ENCODE peak calls at places on chromosome 14, in six cellular contexts. Q is endothelial cell, R is MCF 10A, O is astrocyte of the cerebellum, J is left ventricle myocardium inferior, C is GM23338. W is an unnamed sample.
A peak's percentile ranks its signal among the peaks of the same experiment; 100 is the strongest.

GRCh38 chr14:95156153-95156764 is 1.1 kb downstream of the DICER1 start:
- DNase-seq in Q (no peak), R (peak; percentile 36), O (no peak), J (no peak), C (no peak), W (no peak)

GRCh38 chr14:71105177-71105576 is 197.9 kb downstream of the PCNX1 start:
- DNase-seq in Q (no peak), R (no peak), O (no peak), J (no peak), C (no peak), W (no peak)

GRCh38 chr14:94538070-94538740 is 23.0 kb upstream of the SERPINA4 start:
- DNase-seq in Q (no peak), R (no peak), O (no peak), J (no peak), C (no peak), W (no peak)

GRCh38 chr14:39563361-39563760 is 131.1 kb upstream of the FBXO33 start:
- DNase-seq in Q (no peak), R (no peak), O (no peak), J (no peak), C (no peak), W (no peak)

GRCh38 chr14:104393898-104394605 is 185.5 kb upstream of the C14orf180 start:
- DNase-seq in Q (no peak), R (peak; percentile 34), O (no peak), J (peak; percentile 69), C (no peak), W (no peak)

GRCh38 chr14:74975059-74975810 is 19.8 kb upstream of the PGF start:
- DNase-seq in Q (no peak), R (peak; percentile 21), O (no peak), J (peak; percentile 92), C (no peak), W (no peak)

GRCh38 chr14:72665259-72665658 is 228.6 kb downstream of the DPF3 start:
- DNase-seq in Q (no peak), R (peak; percentile 82), O (peak; percentile 93), J (no peak), C (no peak), W (no peak)

GRCh38 chr14:95421741-95422140 is 94.7 kb downstream of the SYNE3 start:
- DNase-seq in Q (no peak), R (no peak), O (no peak), J (no peak), C (no peak), W (no peak)

GRCh38 chr14:72754949-72755348 is 139.0 kb downstream of the DPF3 start:
- DNase-seq in Q (no peak), R (no peak), O (no peak), J (no peak), C (no peak), W (no peak)

GRCh38 chr14:22748188-22748587 is 18.3 kb upstream of the OXA1L start:
- DNase-seq in Q (no peak), R (no peak), O (no peak), J (no peak), C (no peak), W (no peak)

GRCh38 chr14:103520657-103521437 is 1.8 kb downstream of the CKB start:
- DNase-seq in Q (peak; percentile 68), R (peak; percentile 80), O (no peak), J (peak; percentile 85), C (peak; percentile 84), W (peak; percentile 86)

GRCh38 chr14:69931960-69932359 is 52.7 kb downstream of the SMOC1 start:
- DNase-seq in Q (no peak), R (no peak), O (no peak), J (no peak), C (no peak), W (no peak)

GRCh38 chr14:55340482-55340881 is 69.3 kb downstream of the FBXO34 start:
- DNase-seq in Q (no peak), R (no peak), O (no peak), J (no peak), C (no peak), W (no peak)

GRCh38 chr14:68749487-68750475 is 43.1 kb downstream of the ZFP36L1 start:
- DNase-seq in Q (no peak), R (no peak), O (no peak), J (no peak), C (no peak), W (no peak)

GRCh38 chr14:22500525-22500924 is 88.5 kb downstream of the DAD1 start:
- DNase-seq in Q (no peak), R (no peak), O (no peak), J (no peak), C (no peak), W (no peak)

GRCh38 chr14:35337074-35337556 is 44.9 kb downstream of the PSMA6 start:
- DNase-seq in Q (no peak), R (no peak), O (no peak), J (no peak), C (no peak), W (no peak)
- TF ChIP-seq CTCF in Q (no peak), R (no peak), O (no peak), J (no peak), C (no peak), W (no peak)

DNA sequence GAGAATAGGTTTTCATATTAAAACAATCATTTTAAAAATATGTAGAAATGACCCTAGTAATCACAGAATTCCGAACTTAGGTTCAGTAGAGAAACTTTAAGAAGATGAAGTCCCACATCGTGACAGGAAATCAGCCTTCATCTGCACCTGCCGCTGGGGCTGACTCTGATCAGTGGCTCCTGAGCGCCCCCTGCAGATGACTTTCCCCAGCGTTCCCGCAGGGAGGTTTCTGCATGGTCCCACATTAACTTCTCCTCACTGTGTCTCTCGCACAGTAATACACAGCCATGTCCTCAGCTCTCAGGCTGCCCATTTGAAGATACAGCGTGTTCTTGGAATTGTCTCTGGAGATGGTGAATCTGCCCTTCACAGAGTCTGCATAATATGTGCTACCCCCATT is 1131.1 kb downstream of the TMEM121 start:
- DNase-seq in Q (no peak), R (no peak), O (no peak), J (no peak), C (no peak), W (no peak)
- TF ChIP-seq CTCF in Q (no peak), R (no peak), O (no peak), J (no peak), C (no peak), W (peak; percentile 15)

GRCh38 chr14:56552615-56553014 is 27.0 kb upstream of the TMEM260 start:
- DNase-seq in Q (no peak), R (no peak), O (no peak), J (no peak), C (peak; percentile 68), W (no peak)
- TF ChIP-seq CTCF in Q (no peak), R (no peak), O (no peak), J (no peak), C (peak; percentile 86), W (peak; percentile 52)

GRCh38 chr14:99177046-99177655 is 94.8 kb downstream of the BCL11B start:
- DNase-seq in Q (no peak), R (no peak), O (no peak), J (no peak), C (no peak), W (no peak)

GRCh38 chr14:99181246-99181645 is 90.8 kb downstream of the BCL11B start:
- DNase-seq in Q (no peak), R (no peak), O (no peak), J (no peak), C (no peak), W (no peak)

GRCh38 chr14:99177876-99178630 is 93.9 kb downstream of the BCL11B start:
- DNase-seq in Q (no peak), R (no peak), O (no peak), J (no peak), C (no peak), W (no peak)

GRCh38 chr14:99179946-99180345 is 92.1 kb downstream of the BCL11B start:
- DNase-seq in Q (no peak), R (no peak), O (no peak), J (no peak), C (no peak), W (no peak)

DNA sequence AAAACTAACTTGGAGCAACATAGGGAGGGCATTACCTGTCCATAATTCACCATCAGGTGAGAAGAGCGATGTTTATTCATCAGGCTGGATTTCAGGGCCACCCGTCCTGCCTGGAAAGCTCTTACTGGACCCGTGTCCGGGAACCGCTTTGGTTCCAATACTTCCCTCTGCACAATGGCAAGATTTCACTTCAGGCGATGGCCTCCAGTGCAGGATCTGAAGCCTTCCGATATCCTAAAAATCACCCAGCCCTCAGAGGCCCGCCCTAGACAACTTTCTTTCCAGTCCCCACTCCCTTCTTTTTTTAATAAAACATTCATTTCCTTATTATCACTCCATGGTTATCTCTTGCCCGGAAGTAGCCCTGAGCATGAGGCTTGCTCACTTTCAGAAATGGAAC is 92.5 kb downstream of the BCL11B start:
- DNase-seq in Q (no peak), R (no peak), O (no peak), J (no peak), C (no peak), W (no peak)
- TF ChIP-seq CTCF in Q (no peak), R (no peak), O (no peak), J (no peak), C (no peak), W (no peak)

GRCh38 chr14:97013878-97014277 is 216.7 kb downstream of the VRK1 start:
- DNase-seq in Q (no peak), R (no peak), O (no peak), J (no peak), C (no peak), W (no peak)

GRCh38 chr14:97005908-97006307 is 208.7 kb downstream of the VRK1 start:
- DNase-seq in Q (no peak), R (no peak), O (no peak), J (no peak), C (no peak), W (no peak)

GRCh38 chr14:97010491-97011160 is 213.4 kb downstream of the VRK1 start:
- DNase-seq in Q (no peak), R (no peak), O (no peak), J (no peak), C (peak; percentile 67), W (no peak)
- TF ChIP-seq CTCF in Q (no peak), R (peak; percentile 14), O (no peak), J (no peak), C (peak; percentile 91), W (no peak)

DNA sequence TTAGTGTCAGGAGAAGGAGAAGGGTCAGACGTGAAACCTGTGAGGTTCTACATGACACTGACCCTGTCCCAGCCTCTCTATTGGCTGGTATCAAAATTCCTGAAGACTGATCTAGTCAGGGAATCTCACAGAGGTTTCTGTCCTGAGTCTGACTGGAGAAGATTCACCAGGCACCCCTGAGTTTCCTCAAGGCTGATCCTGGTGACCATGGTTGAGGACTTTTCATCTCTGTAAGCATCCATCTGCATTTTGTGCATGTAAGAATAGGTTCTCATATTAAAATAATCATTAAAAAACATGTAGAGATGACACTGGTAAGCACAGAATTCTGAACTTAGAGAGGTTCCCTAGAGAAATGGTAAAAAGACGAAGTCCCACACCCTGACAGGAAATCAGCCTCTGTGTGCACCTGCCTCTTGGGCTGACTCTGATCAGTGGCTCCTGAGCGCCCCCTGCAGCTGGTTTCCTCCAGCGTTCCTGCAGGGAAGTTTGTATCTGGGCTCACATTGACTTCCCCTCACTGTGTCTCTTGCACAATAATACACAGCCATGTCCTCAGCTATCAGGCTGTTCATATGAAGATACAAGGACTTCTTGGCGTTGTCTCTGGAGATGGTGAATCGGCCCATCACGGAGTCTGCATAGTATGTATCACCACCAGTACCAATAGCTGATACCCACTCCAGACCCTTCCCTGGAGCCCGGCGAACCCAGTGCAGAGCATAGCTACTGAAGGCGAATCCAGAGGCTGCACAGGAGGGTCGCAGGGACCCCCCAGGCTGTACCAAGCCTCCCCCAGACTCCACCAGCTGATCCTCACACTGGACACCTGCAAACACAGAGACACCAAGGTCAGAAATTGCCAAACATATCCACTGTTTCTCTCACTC is 991.9 kb downstream of the TMEM121 start:
- DNase-seq in Q (no peak), R (peak; percentile 35), O (no peak), J (peak; percentile 32), C (peak; percentile 1), W (no peak)
- TF ChIP-seq CTCF in Q (no peak), R (peak; percentile 18), O (no peak), J (no peak), C (no peak), W (no peak)

GRCh38 chr14:57435923-57436322 is 45.5 kb downstream of the NAA30 start:
- DNase-seq in Q (no peak), R (no peak), O (no peak), J (no peak), C (no peak), W (no peak)
- TF ChIP-seq CTCF in Q (no peak), R (no peak), O (no peak), J (no peak), C (no peak), W (no peak)